ENCODE peak calls at places on chromosomes 12 and 14, in seven cellular contexts. W is HCT116, Y is AG04450, M is lower lobe of right lung, N is left ventricle myocardium inferior, H is endodermal cell, Q is aorta. L is an unnamed sample.

GRCh38 chr14:68687746-68688145 is 105.1 kb downstream of the ZFP36L1 start:
- DNase-seq in W (peak; percentile 70), Y (no peak), M (no peak), N (no peak), H (no peak), Q (no peak), L (no peak)

GRCh38 chr12:52037248-52037861 is 13.9 kb upstream of the NR4A1 start:
- DNase-seq in W (no peak), Y (no peak), M (peak; percentile 66), N (peak; percentile 58), H (peak; percentile 88), Q (peak; percentile 92), L (no peak)

GRCh38 chr14:56333361-56334279 is 215.4 kb downstream of the PELI2 start:
- DNase-seq in W (no peak), Y (peak; percentile 61), M (no peak), N (no peak), H (no peak), Q (no peak), L (no peak)

GRCh38 chr12:65446901-65447300 is 168.4 kb downstream of the MSRB3 start:
- DNase-seq in W (no peak), Y (no peak), M (no peak), N (no peak), H (no peak), Q (no peak), L (no peak)

GRCh38 chr12:119687344-119687865 is 19.5 kb downstream of the PRKAB1 start:
- DNase-seq in W (no peak), Y (no peak), M (no peak), N (no peak), H (peak; percentile 52), Q (no peak), L (no peak)

GRCh38 chr14:97056086-97056485 is 258.9 kb downstream of the VRK1 start:
- DNase-seq in W (no peak), Y (no peak), M (no peak), N (no peak), H (no peak), Q (no peak), L (no peak)

GRCh38 chr12:88579572-88579940 is 715 bp downstream of the KITLG start:
- DNase-seq in W (no peak), Y (no peak), M (peak; percentile 62), N (peak; percentile 42), H (peak; percentile 78), Q (peak; percentile 84), L (peak; percentile 6)

GRCh38 chr12:9951026-9951652 is 19.0 kb upstream of the CLEC2A start:
- DNase-seq in W (no peak), Y (no peak), M (no peak), N (no peak), H (no peak), Q (no peak), L (no peak)

GRCh38 chr14:63663428-63664142 is 21.9 kb upstream of the WDR89 start:
- DNase-seq in W (no peak), Y (no peak), M (no peak), N (no peak), H (no peak), Q (no peak), L (no peak)

GRCh38 chr12:106045251-106045674 is 93.5 kb downstream of the NUAK1 start:
- DNase-seq in W (no peak), Y (no peak), M (no peak), N (no peak), H (no peak), Q (no peak), L (no peak)

GRCh38 chr14:68685419-68686211 is 107.3 kb downstream of the ZFP36L1 start:
- DNase-seq in W (peak; percentile 86), Y (no peak), M (no peak), N (no peak), H (no peak), Q (no peak), L (peak; percentile 83)

GRCh38 chr14:22272408-22272807 is 316.6 kb downstream of the DAD1 start:
- DNase-seq in W (no peak), Y (no peak), M (no peak), N (no peak), H (no peak), Q (no peak), L (no peak)

GRCh38 chr14:78445275-78445674 is 275.1 kb downstream of the NRXN3 start:
- DNase-seq in W (no peak), Y (no peak), M (no peak), N (no peak), H (no peak), Q (no peak), L (no peak)

GRCh38 chr12:52496054-52496453 is 3.0 kb upstream of the KRT6A start:
- DNase-seq in W (no peak), Y (no peak), M (no peak), N (no peak), H (no peak), Q (no peak), L (no peak)

GRCh38 chr12:64318605-64319004 is 72.0 kb downstream of the C12orf56 start:
- DNase-seq in W (no peak), Y (no peak), M (no peak), N (no peak), H (peak; percentile 92), Q (no peak), L (peak; percentile 12)

GRCh38 chr12:20508962-20509361 is 140.6 kb downstream of the PDE3A start:
- DNase-seq in W (no peak), Y (no peak), M (no peak), N (no peak), H (no peak), Q (no peak), L (no peak)

GRCh38 chr12:121800694-121801600 is 2.9 kb upstream of the SETD1B start:
- DNase-seq in W (no peak), Y (peak; percentile 62), M (peak; percentile 88), N (peak; percentile 85), H (peak; percentile 89), Q (peak; percentile 94), L (peak; percentile 74)

GRCh38 chr12:39505025-39505424 is 62.1 kb upstream of the KIF21A start:
- DNase-seq in W (no peak), Y (no peak), M (no peak), N (no peak), H (no peak), Q (no peak), L (no peak)

GRCh38 chr12:111451649-111452129 is 46.0 kb downstream of the SH2B3 start:
- DNase-seq in W (peak; percentile 24), Y (no peak), M (no peak), N (no peak), H (peak; percentile 44), Q (no peak), L (no peak)

GRCh38 chr14:50333010-50333409 is 20.9 kb downstream of the DMAC2L start:
- DNase-seq in W (no peak), Y (no peak), M (no peak), N (peak; percentile 48), H (no peak), Q (no peak), L (no peak)

GRCh38 chr14:79369359-79370332 is 841.7 kb downstream of the DIO2 start:
- DNase-seq in W (no peak), Y (peak; percentile 92), M (no peak), N (no peak), H (no peak), Q (no peak), L (no peak)

GRCh38 chr12:2172486-2173214 is 119.9 kb downstream of the CACNA1C start:
- DNase-seq in W (no peak), Y (no peak), M (no peak), N (no peak), H (no peak), Q (no peak), L (no peak)

GRCh38 chr12:89919241-89919906 is 210.7 kb upstream of the ATP2B1 start:
- DNase-seq in W (no peak), Y (no peak), M (no peak), N (no peak), H (no peak), Q (no peak), L (no peak)

GRCh38 chr12:85279449-85280137 is 427 bp upstream of the ALX1 start:
- DNase-seq in W (no peak), Y (no peak), M (peak; percentile 29), N (peak; percentile 11), H (peak; percentile 87), Q (peak; percentile 64), L (no peak)

GRCh38 chr14:80792756-80793155 is 148.8 kb downstream of the CEP128 start:
- DNase-seq in W (no peak), Y (no peak), M (no peak), N (no peak), H (no peak), Q (no peak), L (no peak)

GRCh38 chr14:50225974-50226297 is 5.4 kb downstream of the SOS2 start:
- DNase-seq in W (no peak), Y (no peak), M (no peak), N (no peak), H (peak; percentile 66), Q (no peak), L (no peak)

GRCh38 chr14:70808402-70809237 is 693 bp downstream of the MAP3K9 start:
- DNase-seq in W (no peak), Y (no peak), M (peak; percentile 67), N (peak; percentile 23), H (peak; percentile 86), Q (peak; percentile 77), L (peak; percentile 48)
- H3K27me3 ChIP-seq in W (no peaks in the 10 kb centered on the region), Y (peaks cover 35% of the 10 kb centered on the region), M (peaks cover 14% of the 10 kb centered on the region), N (peaks cover 46% of the 10 kb centered on the region), H (no peaks in the 10 kb centered on the region), Q (no peaks in the 10 kb centered on the region), L (no peaks in the 10 kb centered on the region)

GRCh38 chr12:54191126-54191525 is 2.3 kb upstream of the SMUG1 start:
- DNase-seq in W (no peak), Y (no peak), M (no peak), N (no peak), H (no peak), Q (no peak), L (no peak)
- H3K27me3 ChIP-seq in W (no peaks in the 10 kb centered on the region), Y (peaks cover 13% of the 10 kb centered on the region), M (peaks cover 22% of the 10 kb centered on the region), N (peaks cover 64% of the 10 kb centered on the region), H (peaks cover 64% of the 10 kb centered on the region), Q (no peaks in the 10 kb centered on the region), L (no peaks in the 10 kb centered on the region)

GRCh38 chr12:114700392-114701103 is 16.6 kb upstream of the TBX3 start:
- DNase-seq in W (no peak), Y (no peak), M (no peak), N (no peak), H (peak; percentile 78), Q (no peak), L (no peak)
- H3K27me3 ChIP-seq in W (peaks cover 30% of the 10 kb centered on the region), Y (peaks cover 6% of the 10 kb centered on the region), M (peaks cover 70% of the 10 kb centered on the region), N (peaks cover 97% of the 10 kb centered on the region), H (peaks cover 86% of the 10 kb centered on the region), Q (peaks cover 2% of the 10 kb centered on the region), L (no peaks in the 10 kb centered on the region)

GRCh38 chr12:44775916-44776315 is 100.2 kb downstream of the NELL2 start:
- DNase-seq in W (no peak), Y (no peak), M (no peak), N (no peak), H (no peak), Q (no peak), L (no peak)

GRCh38 chr12:44780221-44780770 is 95.8 kb downstream of the NELL2 start:
- DNase-seq in W (no peak), Y (no peak), M (no peak), N (no peak), H (no peak), Q (no peak), L (no peak)

GRCh38 chr12:44771485-44771884 is 104.6 kb downstream of the NELL2 start:
- DNase-seq in W (no peak), Y (no peak), M (no peak), N (no peak), H (no peak), Q (no peak), L (no peak)

GRCh38 chr12:44779766-44780165 is 96.3 kb downstream of the NELL2 start:
- DNase-seq in W (no peak), Y (no peak), M (no peak), N (no peak), H (no peak), Q (no peak), L (no peak)

GRCh38 chr12:44774815-44775411 is 101.2 kb downstream of the NELL2 start:
- DNase-seq in W (peak; percentile 15), Y (no peak), M (no peak), N (no peak), H (peak; percentile 94), Q (no peak), L (no peak)
- H3K27me3 ChIP-seq in W (no peaks in the 10 kb centered on the region), Y (no peaks in the 10 kb centered on the region), M (no peaks in the 10 kb centered on the region), N (peaks cover 12% of the 10 kb centered on the region), H (no peaks in the 10 kb centered on the region), Q (no peaks in the 10 kb centered on the region), L (no peaks in the 10 kb centered on the region)